ENCODE peak calls at places on chromosome 2, in seven cellular contexts. One of them, this sample, is unnamed.

GRCh38 chr2:85759257-85759613 is 5.4 kb downstream of the ATOH8 start:
- ATAC-seq in heart right ventricle: no peak
- ATAC-seq in lower lobe of right lung: no peak
- ATAC-seq in pancreas: no peak
- ATAC-seq in left lung: no peak
- ATAC-seq in naive thymus-derived CD4-positive, alpha-beta T cell: no peak
- ATAC-seq in HepG2: no peak
- ATAC-seq in this sample: no peak

GRCh38 chr2:88709117-88709739 is 17.8 kb downstream of the RPIA start:
- ATAC-seq in heart right ventricle: peak; percentile 73
- ATAC-seq in lower lobe of right lung: no peak
- ATAC-seq in pancreas: peak; percentile 49
- ATAC-seq in left lung: no peak
- ATAC-seq in naive thymus-derived CD4-positive, alpha-beta T cell: no peak
- ATAC-seq in HepG2: no peak
- ATAC-seq in this sample: peak; percentile 66

GRCh38 chr2:75416420-75417342 is 144.1 kb downstream of the EVA1A start:
- ATAC-seq in heart right ventricle: no peak
- ATAC-seq in lower lobe of right lung: peak; percentile 40
- ATAC-seq in pancreas: peak; percentile 74
- ATAC-seq in left lung: peak; percentile 87
- ATAC-seq in naive thymus-derived CD4-positive, alpha-beta T cell: peak; percentile 70
- ATAC-seq in HepG2: peak; percentile 75
- ATAC-seq in this sample: no peak

GRCh38 chr2:240156435-240157146 is 16.1 kb upstream of the OTOS start:
- ATAC-seq in heart right ventricle: no peak
- ATAC-seq in lower lobe of right lung: no peak
- ATAC-seq in pancreas: no peak
- ATAC-seq in left lung: no peak
- ATAC-seq in naive thymus-derived CD4-positive, alpha-beta T cell: no peak
- ATAC-seq in HepG2: no peak
- ATAC-seq in this sample: no peak

GRCh38 chr2:20424300-20425290 is 22.3 kb upstream of the RHOB start:
- ATAC-seq in heart right ventricle: peak; percentile 24
- ATAC-seq in lower lobe of right lung: peak; percentile 38
- ATAC-seq in pancreas: no peak
- ATAC-seq in left lung: peak; percentile 45
- ATAC-seq in naive thymus-derived CD4-positive, alpha-beta T cell: peak; percentile 74
- ATAC-seq in HepG2: no peak
- ATAC-seq in this sample: peak; percentile 10

GRCh38 chr2:104755026-104755856 is 98.7 kb upstream of the POU3F3 start:
- ATAC-seq in heart right ventricle: peak; percentile 48
- ATAC-seq in lower lobe of right lung: peak; percentile 40
- ATAC-seq in pancreas: no peak
- ATAC-seq in left lung: peak; percentile 49
- ATAC-seq in naive thymus-derived CD4-positive, alpha-beta T cell: peak; percentile 71
- ATAC-seq in HepG2: peak; percentile 43
- ATAC-seq in this sample: no peak

GRCh38 chr2:33322099-33322498 is 154.3 kb upstream of the RASGRP3 start:
- ATAC-seq in heart right ventricle: peak; percentile 82
- ATAC-seq in lower lobe of right lung: no peak
- ATAC-seq in pancreas: peak; percentile 87
- ATAC-seq in left lung: peak; percentile 48
- ATAC-seq in naive thymus-derived CD4-positive, alpha-beta T cell: no peak
- ATAC-seq in HepG2: no peak
- ATAC-seq in this sample: peak; percentile 59

GRCh38 chr2:144240656-144241339 is 279.1 kb downstream of the ZEB2 start:
- ATAC-seq in heart right ventricle: no peak
- ATAC-seq in lower lobe of right lung: peak; percentile 23
- ATAC-seq in pancreas: peak; percentile 8
- ATAC-seq in left lung: peak; percentile 65
- ATAC-seq in naive thymus-derived CD4-positive, alpha-beta T cell: no peak
- ATAC-seq in HepG2: no peak
- ATAC-seq in this sample: no peak

GRCh38 chr2:207662203-207662602 is 37.0 kb upstream of the METTL21A start:
- ATAC-seq in heart right ventricle: no peak
- ATAC-seq in lower lobe of right lung: peak; percentile 47
- ATAC-seq in pancreas: no peak
- ATAC-seq in left lung: peak; percentile 65
- ATAC-seq in naive thymus-derived CD4-positive, alpha-beta T cell: peak; percentile 93
- ATAC-seq in HepG2: no peak
- ATAC-seq in this sample: no peak

GRCh38 chr2:4979127-4979526 is 713.1 kb upstream of the SOX11 start:
- ATAC-seq in heart right ventricle: no peak
- ATAC-seq in lower lobe of right lung: no peak
- ATAC-seq in pancreas: no peak
- ATAC-seq in left lung: no peak
- ATAC-seq in naive thymus-derived CD4-positive, alpha-beta T cell: no peak
- ATAC-seq in HepG2: no peak
- ATAC-seq in this sample: no peak

GRCh38 chr2:10981461-10981860 is 69.7 kb downstream of the KCNF1 start:
- ATAC-seq in heart right ventricle: no peak
- ATAC-seq in lower lobe of right lung: no peak
- ATAC-seq in pancreas: no peak
- ATAC-seq in left lung: no peak
- ATAC-seq in naive thymus-derived CD4-positive, alpha-beta T cell: no peak
- ATAC-seq in HepG2: no peak
- ATAC-seq in this sample: no peak

GRCh38 chr2:24754985-24755690 is 38.1 kb downstream of the PTRHD1 start:
- ATAC-seq in heart right ventricle: no peak
- ATAC-seq in lower lobe of right lung: no peak
- ATAC-seq in pancreas: no peak
- ATAC-seq in left lung: no peak
- ATAC-seq in naive thymus-derived CD4-positive, alpha-beta T cell: no peak
- ATAC-seq in HepG2: no peak
- ATAC-seq in this sample: no peak

GRCh38 chr2:26489213-26489850 is 11.4 kb upstream of the OTOF start:
- ATAC-seq in heart right ventricle: no peak
- ATAC-seq in lower lobe of right lung: no peak
- ATAC-seq in pancreas: no peak
- ATAC-seq in left lung: no peak
- ATAC-seq in naive thymus-derived CD4-positive, alpha-beta T cell: no peak
- ATAC-seq in HepG2: no peak
- ATAC-seq in this sample: no peak

GRCh38 chr2:240353944-240354343 is 81.5 kb upstream of the GPC1 start:
- ATAC-seq in heart right ventricle: no peak
- ATAC-seq in lower lobe of right lung: no peak
- ATAC-seq in pancreas: no peak
- ATAC-seq in left lung: no peak
- ATAC-seq in naive thymus-derived CD4-positive, alpha-beta T cell: no peak
- ATAC-seq in HepG2: peak; percentile 17
- ATAC-seq in this sample: no peak

GRCh38 chr2:136255648-136256461 is 137.9 kb upstream of the CXCR4 start:
- ATAC-seq in heart right ventricle: no peak
- ATAC-seq in lower lobe of right lung: peak; percentile 26
- ATAC-seq in pancreas: no peak
- ATAC-seq in left lung: peak; percentile 39
- ATAC-seq in naive thymus-derived CD4-positive, alpha-beta T cell: peak; percentile 68
- ATAC-seq in HepG2: peak; percentile 27
- ATAC-seq in this sample: no peak

GRCh38 chr2:177689623-177690022 is 297.1 kb downstream of the AGPS start:
- ATAC-seq in heart right ventricle: no peak
- ATAC-seq in lower lobe of right lung: no peak
- ATAC-seq in pancreas: no peak
- ATAC-seq in left lung: no peak
- ATAC-seq in naive thymus-derived CD4-positive, alpha-beta T cell: peak; percentile 29
- ATAC-seq in HepG2: no peak
- ATAC-seq in this sample: no peak

GRCh38 chr2:240997141-240997855 is 1.1 kb upstream of the SNED1 start:
- ATAC-seq in heart right ventricle: no peak
- ATAC-seq in lower lobe of right lung: peak; percentile 6
- ATAC-seq in pancreas: no peak
- ATAC-seq in left lung: peak; percentile 25
- ATAC-seq in naive thymus-derived CD4-positive, alpha-beta T cell: no peak
- ATAC-seq in HepG2: peak; percentile 5
- ATAC-seq in this sample: peak; percentile 19

GRCh38 chr2:27298391-27299080 is 9.7 kb downstream of the UCN start:
- ATAC-seq in heart right ventricle: no peak
- ATAC-seq in lower lobe of right lung: peak; percentile 16
- ATAC-seq in pancreas: no peak
- ATAC-seq in left lung: peak; percentile 56
- ATAC-seq in naive thymus-derived CD4-positive, alpha-beta T cell: no peak
- ATAC-seq in HepG2: peak; percentile 62
- ATAC-seq in this sample: no peak

GRCh38 chr2:38702413-38702812 is 36.5 kb downstream of the GALM start:
- ATAC-seq in heart right ventricle: no peak
- ATAC-seq in lower lobe of right lung: no peak
- ATAC-seq in pancreas: no peak
- ATAC-seq in left lung: no peak
- ATAC-seq in naive thymus-derived CD4-positive, alpha-beta T cell: no peak
- ATAC-seq in HepG2: no peak
- ATAC-seq in this sample: no peak
- H3K4me1 ChIP-seq in heart right ventricle: no peaks in the 10 kb centered on the region
- H3K4me1 ChIP-seq in lower lobe of right lung: no peaks in the 10 kb centered on the region
- H3K4me1 ChIP-seq in pancreas: no peaks in the 10 kb centered on the region
- H3K4me1 ChIP-seq in left lung: no peaks in the 10 kb centered on the region
- H3K4me1 ChIP-seq in naive thymus-derived CD4-positive, alpha-beta T cell: peaks cover 3% of the 10 kb centered on the region
- H3K4me1 ChIP-seq in HepG2: peaks cover 10% of the 10 kb centered on the region
- H3K4me1 ChIP-seq in this sample: no peaks in the 10 kb centered on the region

DNA sequence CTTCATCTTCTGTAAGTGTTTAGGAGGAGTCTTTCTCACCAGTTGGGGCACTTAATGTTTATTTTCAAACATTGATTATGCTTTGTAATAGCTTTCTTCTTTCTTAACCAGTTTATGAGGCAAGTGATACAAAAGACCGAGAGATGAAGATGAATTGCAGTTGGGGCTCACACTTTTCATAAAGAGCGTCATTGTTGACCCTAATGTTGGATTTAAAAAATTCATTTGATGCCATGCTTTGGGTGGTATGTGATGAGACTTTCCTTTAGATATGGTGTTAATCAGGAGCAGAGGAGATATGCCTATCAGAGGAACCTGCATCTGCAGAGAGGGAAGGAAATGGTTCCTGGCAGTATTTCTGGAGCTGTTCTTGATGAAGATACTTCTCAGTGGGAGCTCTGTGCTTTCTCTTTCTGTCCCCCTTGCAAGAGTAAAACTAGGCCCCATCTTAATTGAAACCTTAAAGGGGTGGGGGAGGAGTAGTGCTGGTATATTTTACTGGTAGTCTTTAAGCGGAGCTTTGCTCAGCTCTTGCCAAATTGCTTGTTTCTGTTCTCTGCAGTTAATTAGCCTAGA is 2.3 kb downstream of the EML4 start:
- ATAC-seq in heart right ventricle: no peak
- ATAC-seq in lower lobe of right lung: no peak
- ATAC-seq in pancreas: no peak
- ATAC-seq in left lung: no peak
- ATAC-seq in naive thymus-derived CD4-positive, alpha-beta T cell: no peak
- ATAC-seq in HepG2: no peak
- ATAC-seq in this sample: no peak
- H3K4me3 ChIP-seq in heart right ventricle: no peak overlapping the region
- H3K4me3 ChIP-seq in lower lobe of right lung: peak overlapping the region; percentile 89
- H3K4me3 ChIP-seq in pancreas: no peak overlapping the region
- H3K4me3 ChIP-seq in left lung: peak overlapping the region; percentile 83
- H3K4me3 ChIP-seq in naive thymus-derived CD4-positive, alpha-beta T cell: peak overlapping the region; percentile 88
- H3K4me3 ChIP-seq in HepG2: peak overlapping the region; percentile 98
- H3K4me3 ChIP-seq in this sample: no peak overlapping the region

DNA sequence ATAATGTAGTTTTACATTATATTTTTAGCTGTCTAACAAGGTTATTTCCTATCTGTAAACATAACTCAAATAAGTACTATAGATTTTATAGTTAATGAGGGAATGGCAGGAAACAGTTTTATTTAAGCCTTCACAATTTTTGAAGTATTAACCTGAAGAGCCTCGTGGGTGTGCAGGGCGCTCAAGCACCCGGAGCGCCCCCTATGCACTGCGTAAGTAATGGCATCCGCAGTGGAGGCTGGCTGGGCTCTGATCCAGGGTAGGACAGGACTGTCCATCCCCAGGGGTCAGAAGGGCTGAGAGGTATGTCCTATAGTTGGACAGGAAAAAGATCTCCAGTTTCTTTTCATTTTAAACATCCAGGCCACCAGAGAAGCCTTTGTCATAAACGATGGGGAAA is 8.2 kb upstream of the GBX2 start:
- ATAC-seq in heart right ventricle: no peak
- ATAC-seq in lower lobe of right lung: peak; percentile 49
- ATAC-seq in pancreas: peak; percentile 42
- ATAC-seq in left lung: peak; percentile 37
- ATAC-seq in naive thymus-derived CD4-positive, alpha-beta T cell: no peak
- ATAC-seq in HepG2: peak; percentile 71
- ATAC-seq in this sample: no peak
- H3K4me1 ChIP-seq in heart right ventricle: peaks cover 10% of the 10 kb centered on the region
- H3K4me1 ChIP-seq in lower lobe of right lung: peaks cover 19% of the 10 kb centered on the region
- H3K4me1 ChIP-seq in pancreas: peaks cover 3% of the 10 kb centered on the region
- H3K4me1 ChIP-seq in left lung: peaks cover 7% of the 10 kb centered on the region
- H3K4me1 ChIP-seq in naive thymus-derived CD4-positive, alpha-beta T cell: no peaks in the 10 kb centered on the region
- H3K4me1 ChIP-seq in HepG2: peaks cover 9% of the 10 kb centered on the region
- H3K4me1 ChIP-seq in this sample: peaks cover 12% of the 10 kb centered on the region

GRCh38 chr2:73896362-73897239 is 3.8 kb downstream of the ACTG2 start:
- ATAC-seq in heart right ventricle: no peak
- ATAC-seq in lower lobe of right lung: no peak
- ATAC-seq in pancreas: no peak
- ATAC-seq in left lung: peak; percentile 61
- ATAC-seq in naive thymus-derived CD4-positive, alpha-beta T cell: peak; percentile 81
- ATAC-seq in HepG2: no peak
- ATAC-seq in this sample: no peak
- H3K4me3 ChIP-seq in heart right ventricle: no peak overlapping the region
- H3K4me3 ChIP-seq in lower lobe of right lung: no peak overlapping the region
- H3K4me3 ChIP-seq in pancreas: no peak overlapping the region
- H3K4me3 ChIP-seq in left lung: no peak overlapping the region
- H3K4me3 ChIP-seq in naive thymus-derived CD4-positive, alpha-beta T cell: no peak overlapping the region
- H3K4me3 ChIP-seq in HepG2: no peak overlapping the region
- H3K4me3 ChIP-seq in this sample: peak overlapping the region; percentile 63

GRCh38 chr2:101467306-101467705 is 7.6 kb downstream of the RFX8 start:
- ATAC-seq in heart right ventricle: no peak
- ATAC-seq in lower lobe of right lung: no peak
- ATAC-seq in pancreas: no peak
- ATAC-seq in left lung: no peak
- ATAC-seq in naive thymus-derived CD4-positive, alpha-beta T cell: no peak
- ATAC-seq in HepG2: no peak
- ATAC-seq in this sample: no peak
- H3K4me1 ChIP-seq in heart right ventricle: no peaks in the 10 kb centered on the region
- H3K4me1 ChIP-seq in lower lobe of right lung: peaks cover 4% of the 10 kb centered on the region
- H3K4me1 ChIP-seq in pancreas: no peaks in the 10 kb centered on the region
- H3K4me1 ChIP-seq in left lung: no peaks in the 10 kb centered on the region
- H3K4me1 ChIP-seq in naive thymus-derived CD4-positive, alpha-beta T cell: no peaks in the 10 kb centered on the region
- H3K4me1 ChIP-seq in HepG2: peaks cover 34% of the 10 kb centered on the region
- H3K4me1 ChIP-seq in this sample: no peaks in the 10 kb centered on the region

DNA sequence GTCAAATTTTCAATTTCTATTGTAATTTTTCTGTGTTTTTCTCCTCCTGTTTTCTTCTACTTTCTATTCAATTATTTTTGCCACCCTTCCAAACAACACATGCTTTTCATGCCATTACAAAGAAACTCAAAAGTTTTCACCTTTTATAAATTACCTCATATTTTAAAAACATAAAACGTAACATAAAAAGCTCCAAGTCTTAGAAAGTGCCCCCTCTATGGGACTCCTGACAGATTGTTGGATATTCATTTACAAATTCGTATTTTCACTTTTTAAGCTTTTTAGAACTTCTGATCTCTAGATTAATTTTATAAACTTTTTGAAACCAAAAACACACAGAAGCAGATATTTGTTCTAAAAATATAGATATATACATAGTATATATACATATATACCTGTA is 1.6 kb downstream of the COL5A2 start:
- ATAC-seq in heart right ventricle: no peak
- ATAC-seq in lower lobe of right lung: no peak
- ATAC-seq in pancreas: no peak
- ATAC-seq in left lung: no peak
- ATAC-seq in naive thymus-derived CD4-positive, alpha-beta T cell: no peak
- ATAC-seq in HepG2: no peak
- ATAC-seq in this sample: no peak
- H3K4me3 ChIP-seq in heart right ventricle: no peak overlapping the region
- H3K4me3 ChIP-seq in lower lobe of right lung: peak overlapping the region; percentile 47
- H3K4me3 ChIP-seq in pancreas: no peak overlapping the region
- H3K4me3 ChIP-seq in left lung: peak overlapping the region; percentile 36
- H3K4me3 ChIP-seq in naive thymus-derived CD4-positive, alpha-beta T cell: no peak overlapping the region
- H3K4me3 ChIP-seq in HepG2: no peak overlapping the region
- H3K4me3 ChIP-seq in this sample: peak overlapping the region; percentile 62